ENCODE peak calls at places on chromosomes 2 and 18, in eight cellular contexts. F, S, K, G, X, B, M and A are unnamed samples.

GRCh38 chr2:59383473-59383872 is 1142.3 kb upstream of the FANCL start:
- DNase-seq in G (no peak), B (no peak), K (no peak), S (no peak), F (no peak), M (no peak), X (no peak), A (no peak)

GRCh38 chr2:134522856-134523460 is 195.8 kb downstream of the TMEM163 start:
- DNase-seq in B (no peak), F (no peak), S (no peak), X (no peak), G (no peak), M (no peak), K (no peak), A (no peak)

GRCh38 chr2:156352911-156353310 is 20.4 kb upstream of the NR4A2 start:
- DNase-seq in F (no peak), S (no peak), B (no peak), X (no peak), G (no peak), K (no peak), M (no peak), A (no peak)

GRCh38 chr2:49770919-49771318 is 616.6 kb upstream of the FSHR start:
- DNase-seq in F (peak; percentile 8), X (no peak), G (no peak), B (peak; percentile 73), K (no peak), M (no peak), S (no peak), A (peak; percentile 2)

GRCh38 chr2:241007880-241008710 is 9.7 kb downstream of the SNED1 start:
- DNase-seq in S (no peak), B (peak; percentile 49), G (peak; percentile 69), X (no peak), F (no peak), K (peak; percentile 22), M (no peak), A (no peak)

GRCh38 chr2:108330971-108331370 is 42.3 kb downstream of the SULT1C2 start:
- DNase-seq in F (no peak), K (no peak), G (no peak), M (peak; percentile 55), B (no peak), X (no peak), S (peak; percentile 28), A (no peak)

GRCh38 chr2:100194951-100195350 is 52.6 kb upstream of the AFF3 start:
- DNase-seq in F (no peak), G (no peak), M (no peak), S (no peak), X (no peak), K (no peak), B (no peak), A (no peak)

GRCh38 chr2:44126106-44126797 is 42.4 kb upstream of the PPM1B start:
- DNase-seq in S (peak; percentile 39), F (peak; percentile 66), G (no peak), M (no peak), X (no peak), B (no peak), K (peak; percentile 8), A (no peak)

GRCh38 chr2:54444503-54444902 is 11.6 kb upstream of the SPTBN1 start:
- DNase-seq in B (peak; percentile 75), K (no peak), G (no peak), S (no peak), M (no peak), F (no peak), X (no peak), A (no peak)

GRCh38 chr2:223599646-223600009 is 2.5 kb downstream of the SCG2 start:
- DNase-seq in F (no peak), X (no peak), G (no peak), S (peak; percentile 53), M (peak; percentile 19), K (no peak), B (no peak), A (no peak)

GRCh38 chr18:35352283-35352682 is 8.1 kb upstream of the ZNF24 start:
- DNase-seq in F (no peak), B (no peak), K (no peak), M (no peak), G (no peak), X (no peak), S (no peak), A (no peak)

GRCh38 chr2:167289651-167290410 is 401.6 kb downstream of the XIRP2 start:
- DNase-seq in M (no peak), K (no peak), F (peak; percentile 55), X (no peak), S (no peak), B (no peak), G (no peak), A (no peak)

GRCh38 chr2:19048593-19049264 is 309.7 kb downstream of the OSR1 start:
- DNase-seq in S (peak; percentile 26), X (no peak), K (peak; percentile 25), F (peak; percentile 77), G (no peak), M (peak; percentile 33), B (peak; percentile 91), A (no peak)

GRCh38 chr2:114489143-114489542 is 46.7 kb downstream of the DPP10 start:
- DNase-seq in G (no peak), S (no peak), B (no peak), X (no peak), M (no peak), K (no peak), F (no peak), A (no peak)

GRCh38 chr18:61530681-61531080 is 197.5 kb downstream of the CDH20 start:
- DNase-seq in K (no peak), M (no peak), G (no peak), S (no peak), B (no peak), F (no peak), X (no peak), A (no peak)

GRCh38 chr18:22429564-22429963 is 11.8 kb upstream of the CTAGE1 start:
- DNase-seq in S (no peak), G (no peak), K (no peak), X (no peak), F (no peak), M (no peak), B (no peak), A (no peak)

GRCh38 chr2:211439011-211439410 is 882.6 kb downstream of the CPS1 start:
- DNase-seq in G (no peak), B (no peak), K (no peak), M (no peak), X (no peak), S (no peak), F (no peak), A (no peak)

GRCh38 chr18:22789600-22789999 is 143.5 kb upstream of the RBBP8 start:
- DNase-seq in S (no peak), F (no peak), M (no peak), G (no peak), B (no peak), K (no peak), X (no peak), A (no peak)

GRCh38 chr2:209476367-209477191 is 52.7 kb downstream of the MAP2 start:
- DNase-seq in B (no peak), X (no peak), S (peak; percentile 76), K (no peak), G (no peak), M (peak; percentile 82), F (peak; percentile 45), A (no peak)

GRCh38 chr2:120880381-120880780 is 144.7 kb downstream of the GLI2 start:
- DNase-seq in B (peak; percentile 27), X (no peak), G (no peak), K (no peak), M (no peak), F (no peak), S (peak; percentile 71), A (no peak)

GRCh38 chr2:75465317-75465998 is 95.3 kb downstream of the EVA1A start:
- DNase-seq in B (no peak), K (no peak), G (no peak), X (no peak), M (peak; percentile 58), F (peak; percentile 25), S (peak; percentile 23), A (peak; percentile 3)

GRCh38 chr2:17538022-17538843 is 2.3 kb upstream of the VSNL1 start:
- DNase-seq in G (no peak), B (no peak), X (no peak), S (peak; percentile 35), M (peak; percentile 47), F (peak; percentile 53), K (no peak), A (no peak)

GRCh38 chr2:104641801-104642200 is 212.1 kb upstream of the POU3F3 start:
- DNase-seq in M (no peak), X (no peak), G (no peak), S (no peak), B (no peak), F (no peak), K (no peak), A (no peak)

DNA sequence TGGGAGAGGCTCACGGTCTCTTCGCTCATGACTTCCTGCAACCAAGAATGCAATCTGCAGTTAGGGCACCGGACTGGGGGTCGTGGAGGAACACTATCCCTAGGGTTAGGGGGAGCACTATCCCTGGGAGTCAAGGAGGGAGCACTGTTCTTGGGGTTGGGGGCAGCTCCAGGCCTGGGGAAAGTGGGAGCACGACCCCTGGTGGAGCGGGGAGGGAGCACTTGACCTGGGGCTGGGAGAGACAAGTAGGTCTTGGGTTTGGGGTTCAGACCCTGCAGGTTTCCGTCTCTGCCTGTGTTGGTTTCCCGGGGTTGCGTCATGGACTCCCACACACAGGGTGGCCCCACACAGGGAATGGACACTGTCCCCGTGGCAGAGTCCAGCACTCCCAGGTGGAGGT is 133.6 kb downstream of the TPO start:
- DNase-seq in B (no peak), X (no peak), F (no peak), K (no peak), M (no peak), G (no peak), S (no peak), A (no peak)
- TF ChIP-seq CTCF in B (no peak), X (peak; percentile 37), F (peak; percentile 19), K (no peak), M (peak; percentile 24), G (no peak), S (peak; percentile 18), A (peak; percentile 20)

GRCh38 chr2:185979546-185980071 is 241.0 kb downstream of the FSIP2 start:
- DNase-seq in X (no peak), B (no peak), G (no peak), K (no peak), M (no peak), S (no peak), F (peak; percentile 98), A (peak; percentile 16)
- TF ChIP-seq CTCF in X (no peak), B (no peak), G (no peak), K (no peak), M (peak; percentile 1), S (no peak), F (no peak), A (no peak)

DNA sequence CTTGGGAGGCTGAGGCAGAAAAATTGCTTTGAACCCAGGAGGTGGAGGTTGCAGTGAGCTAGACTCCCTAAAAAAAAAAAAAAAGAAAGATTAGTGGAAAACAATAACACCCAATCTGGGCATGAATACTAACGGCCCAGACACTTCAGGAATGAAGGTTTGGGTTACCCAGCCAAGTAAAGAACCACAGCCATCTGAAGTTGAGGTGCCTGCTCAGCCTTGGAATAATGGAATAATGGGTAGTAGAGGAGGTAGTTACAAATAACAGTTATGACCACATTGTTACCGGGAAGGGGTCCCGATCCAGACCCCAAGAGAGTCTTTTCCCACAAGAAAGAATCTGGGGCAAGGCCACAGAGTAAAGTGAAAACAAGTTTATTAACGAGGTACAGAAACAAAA is 95.9 kb upstream of the HAAO start:
- DNase-seq in K (no peak), G (no peak), M (peak; percentile 72), F (no peak), B (no peak), X (no peak), S (no peak), A (no peak)
- TF ChIP-seq CTCF in K (no peak), G (no peak), M (no peak), F (no peak), B (no peak), X (no peak), S (no peak), A (no peak)

GRCh38 chr2:14634885-14635871 is 2.7 kb downstream of the LRATD1 start:
- DNase-seq in K (peak; percentile 90), G (peak; percentile 73), S (peak; percentile 38), M (peak; percentile 45), F (peak; percentile 78), X (no peak), B (peak; percentile 90), A (no peak)
- TF ChIP-seq CTCF in K (peak; percentile 12), G (no peak), S (no peak), M (no peak), F (peak; percentile 23), X (no peak), B (no peak), A (no peak)